ENCODE peak calls at places on chromosomes 2 and 18, in seven cellular contexts. One of them, this sample, is unnamed.

GRCh38 chr2:60819155-60819862 is 62.1 kb upstream of the REL start:
- DNase-seq in HepG2: no peak
- DNase-seq in suprapubic skin: no peak
- DNase-seq in sigmoid colon: no peak
- DNase-seq in spleen: peak; percentile 89
- DNase-seq in prostate gland: no peak
- DNase-seq in HCT116: no peak
- DNase-seq in this sample: no peak

GRCh38 chr2:107595749-107596148 is 230.9 kb upstream of the RGPD4 start:
- DNase-seq in spleen: no peak
- DNase-seq in sigmoid colon: no peak
- DNase-seq in suprapubic skin: no peak
- DNase-seq in HepG2: no peak
- DNase-seq in prostate gland: no peak
- DNase-seq in HCT116: no peak
- DNase-seq in this sample: no peak

GRCh38 chr2:228556707-228557106 is 375.2 kb upstream of the SPHKAP start:
- DNase-seq in HCT116: no peak
- DNase-seq in spleen: no peak
- DNase-seq in prostate gland: no peak
- DNase-seq in suprapubic skin: no peak
- DNase-seq in sigmoid colon: no peak
- DNase-seq in HepG2: no peak
- DNase-seq in this sample: no peak

GRCh38 chr18:63553117-63553516 is 10.9 kb downstream of the SERPINB12 start:
- DNase-seq in sigmoid colon: no peak
- DNase-seq in spleen: no peak
- DNase-seq in suprapubic skin: no peak
- DNase-seq in prostate gland: peak; percentile 44
- DNase-seq in HCT116: peak; percentile 15
- DNase-seq in HepG2: no peak
- DNase-seq in this sample: no peak

GRCh38 chr2:134216152-134216829 is 37.6 kb upstream of the MGAT5 start:
- DNase-seq in suprapubic skin: no peak
- DNase-seq in prostate gland: no peak
- DNase-seq in sigmoid colon: no peak
- DNase-seq in HepG2: no peak
- DNase-seq in HCT116: no peak
- DNase-seq in spleen: no peak
- DNase-seq in this sample: no peak

GRCh38 chr2:112658301-112658700 is 12.6 kb downstream of the SLC20A1 start:
- DNase-seq in suprapubic skin: no peak
- DNase-seq in HepG2: no peak
- DNase-seq in HCT116: no peak
- DNase-seq in prostate gland: no peak
- DNase-seq in spleen: no peak
- DNase-seq in sigmoid colon: no peak
- DNase-seq in this sample: no peak

GRCh38 chr2:99701503-99701902 is 211.7 kb upstream of the REV1 start:
- DNase-seq in spleen: no peak
- DNase-seq in suprapubic skin: no peak
- DNase-seq in HCT116: no peak
- DNase-seq in sigmoid colon: no peak
- DNase-seq in HepG2: no peak
- DNase-seq in prostate gland: no peak
- DNase-seq in this sample: no peak

GRCh38 chr2:144523606-144524131 is 3.8 kb upstream of the ZEB2 start:
- DNase-seq in sigmoid colon: no peak
- DNase-seq in suprapubic skin: no peak
- DNase-seq in HCT116: no peak
- DNase-seq in spleen: no peak
- DNase-seq in prostate gland: no peak
- DNase-seq in HepG2: no peak
- DNase-seq in this sample: no peak

GRCh38 chr2:111072220-111072871 is 48.4 kb upstream of the BCL2L11 start:
- DNase-seq in prostate gland: no peak
- DNase-seq in spleen: no peak
- DNase-seq in HepG2: no peak
- DNase-seq in HCT116: no peak
- DNase-seq in suprapubic skin: no peak
- DNase-seq in sigmoid colon: no peak
- DNase-seq in this sample: no peak

GRCh38 chr2:20410556-20411277 is 36.2 kb upstream of the RHOB start:
- DNase-seq in spleen: no peak
- DNase-seq in suprapubic skin: peak; percentile 52
- DNase-seq in HepG2: no peak
- DNase-seq in prostate gland: no peak
- DNase-seq in sigmoid colon: peak; percentile 44
- DNase-seq in HCT116: no peak
- DNase-seq in this sample: no peak
- H3K9me3 ChIP-seq in spleen: peaks cover 32% of the 10 kb centered on the region
- H3K9me3 ChIP-seq in suprapubic skin: no peaks in the 10 kb centered on the region
- H3K9me3 ChIP-seq in HepG2: peaks cover 26% of the 10 kb centered on the region
- H3K9me3 ChIP-seq in prostate gland: no peaks in the 10 kb centered on the region
- H3K9me3 ChIP-seq in sigmoid colon: peaks cover 9% of the 10 kb centered on the region
- H3K9me3 ChIP-seq in HCT116: peaks cover 11% of the 10 kb centered on the region
- H3K9me3 ChIP-seq in this sample: peaks cover 28% of the 10 kb centered on the region

GRCh38 chr2:31335921-31336570 is 78.5 kb downstream of the XDH start:
- DNase-seq in HCT116: no peak
- DNase-seq in sigmoid colon: no peak
- DNase-seq in prostate gland: no peak
- DNase-seq in suprapubic skin: no peak
- DNase-seq in HepG2: no peak
- DNase-seq in spleen: no peak
- DNase-seq in this sample: no peak
- TF ChIP-seq POLR2AphosphoS5 in HCT116: no peak
- TF ChIP-seq POLR2AphosphoS5 in sigmoid colon: no peak
- TF ChIP-seq POLR2AphosphoS5 in prostate gland: no peak
- TF ChIP-seq POLR2AphosphoS5 in suprapubic skin: no peak
- TF ChIP-seq POLR2AphosphoS5 in HepG2: no peak
- TF ChIP-seq POLR2AphosphoS5 in spleen: no peak
- TF ChIP-seq POLR2AphosphoS5 in this sample: no peak

GRCh38 chr2:89780318-89780717 is 1088.8 kb downstream of the RPIA start:
- DNase-seq in suprapubic skin: no peak
- DNase-seq in prostate gland: no peak
- DNase-seq in spleen: no peak
- DNase-seq in HepG2: no peak
- DNase-seq in HCT116: no peak
- DNase-seq in sigmoid colon: no peak
- DNase-seq in this sample: no peak
- H3K9me3 ChIP-seq in suprapubic skin: peaks cover 69% of the 10 kb centered on the region
- H3K9me3 ChIP-seq in prostate gland: no peaks in the 10 kb centered on the region
- H3K9me3 ChIP-seq in spleen: peaks cover 100% of the 10 kb centered on the region
- H3K9me3 ChIP-seq in HepG2: peaks cover 100% of the 10 kb centered on the region
- H3K9me3 ChIP-seq in HCT116: peaks cover 85% of the 10 kb centered on the region
- H3K9me3 ChIP-seq in sigmoid colon: peaks cover 28% of the 10 kb centered on the region
- H3K9me3 ChIP-seq in this sample: peaks cover 97% of the 10 kb centered on the region

DNA sequence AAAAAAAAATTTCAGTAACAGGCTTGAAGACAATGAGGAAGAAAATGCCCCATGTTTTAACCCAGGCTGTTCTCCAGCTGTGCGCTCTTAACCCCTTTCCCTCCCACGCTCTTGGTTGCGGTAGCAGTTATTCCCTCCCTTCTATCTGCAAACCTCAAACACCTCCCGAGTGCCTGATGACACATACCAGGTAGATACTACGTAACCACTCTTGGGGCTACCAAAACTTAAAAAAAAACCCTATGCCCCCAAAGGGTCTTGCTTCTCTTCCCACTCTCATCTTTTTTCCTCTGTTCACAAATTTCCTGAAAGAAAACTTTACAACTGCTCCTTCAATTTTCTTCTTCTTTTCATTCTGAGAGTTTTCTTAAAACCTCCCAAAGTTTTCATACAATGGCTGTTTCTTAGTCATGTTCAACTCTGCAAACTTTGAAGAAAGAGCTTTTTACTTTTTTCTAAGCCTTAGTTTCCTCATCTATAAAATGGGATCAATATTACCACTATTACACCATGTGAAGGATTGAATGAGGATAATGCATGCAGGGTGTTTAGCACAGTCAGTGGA is 4.9 kb upstream of the DRC1 start:
- DNase-seq in sigmoid colon: no peak
- DNase-seq in spleen: no peak
- DNase-seq in suprapubic skin: no peak
- DNase-seq in HCT116: no peak
- DNase-seq in prostate gland: no peak
- DNase-seq in HepG2: no peak
- DNase-seq in this sample: no peak
- TF ChIP-seq POLR2AphosphoS5 in sigmoid colon: no peak
- TF ChIP-seq POLR2AphosphoS5 in spleen: no peak
- TF ChIP-seq POLR2AphosphoS5 in suprapubic skin: no peak
- TF ChIP-seq POLR2AphosphoS5 in HCT116: no peak
- TF ChIP-seq POLR2AphosphoS5 in prostate gland: no peak
- TF ChIP-seq POLR2AphosphoS5 in HepG2: no peak
- TF ChIP-seq POLR2AphosphoS5 in this sample: no peak

GRCh38 chr2:27581417-27582128 is 1.3 kb upstream of the ZNF512 start:
- DNase-seq in sigmoid colon: no peak
- DNase-seq in prostate gland: no peak
- DNase-seq in suprapubic skin: no peak
- DNase-seq in spleen: no peak
- DNase-seq in HCT116: no peak
- DNase-seq in HepG2: no peak
- DNase-seq in this sample: no peak

GRCh38 chr2:27583390-27583915 is 611 bp downstream of the ZNF512 start:
- DNase-seq in HCT116: no peak
- DNase-seq in prostate gland: no peak
- DNase-seq in suprapubic skin: no peak
- DNase-seq in sigmoid colon: no peak
- DNase-seq in HepG2: no peak
- DNase-seq in spleen: no peak
- DNase-seq in this sample: no peak

GRCh38 chr2:27584597-27584996 is 1.8 kb downstream of the ZNF512 start:
- DNase-seq in HCT116: no peak
- DNase-seq in suprapubic skin: no peak
- DNase-seq in HepG2: no peak
- DNase-seq in sigmoid colon: no peak
- DNase-seq in prostate gland: no peak
- DNase-seq in spleen: no peak
- DNase-seq in this sample: no peak

GRCh38 chr2:27582129-27582694 is 630 bp upstream of the ZNF512 start:
- DNase-seq in sigmoid colon: peak; percentile 64
- DNase-seq in suprapubic skin: peak; percentile 57
- DNase-seq in HepG2: no peak
- DNase-seq in HCT116: no peak
- DNase-seq in spleen: peak; percentile 74
- DNase-seq in prostate gland: no peak
- DNase-seq in this sample: no peak

GRCh38 chr2:27582695-27583389 is at the start of gene ZNF512:
- DNase-seq in HepG2: peak; percentile 96
- DNase-seq in sigmoid colon: peak; percentile 98
- DNase-seq in suprapubic skin: peak; percentile 96
- DNase-seq in HCT116: peak; percentile 89
- DNase-seq in prostate gland: peak; percentile 64
- DNase-seq in spleen: peak; percentile 97
- DNase-seq in this sample: peak; percentile 85
- H3K9me3 ChIP-seq in HepG2: no peaks in the 10 kb centered on the region
- H3K9me3 ChIP-seq in sigmoid colon: peaks cover 13% of the 10 kb centered on the region
- H3K9me3 ChIP-seq in suprapubic skin: peaks cover 8% of the 10 kb centered on the region
- H3K9me3 ChIP-seq in HCT116: no peaks in the 10 kb centered on the region
- H3K9me3 ChIP-seq in prostate gland: no peaks in the 10 kb centered on the region
- H3K9me3 ChIP-seq in spleen: peaks cover 30% of the 10 kb centered on the region
- H3K9me3 ChIP-seq in this sample: peaks cover 16% of the 10 kb centered on the region

GRCh38 chr18:75228967-75229366 is 18.4 kb downstream of the TSHZ1 start:
- DNase-seq in HepG2: no peak
- DNase-seq in HCT116: no peak
- DNase-seq in sigmoid colon: no peak
- DNase-seq in prostate gland: no peak
- DNase-seq in spleen: no peak
- DNase-seq in suprapubic skin: no peak
- DNase-seq in this sample: no peak

GRCh38 chr18:75229437-75229836 is 18.8 kb downstream of the TSHZ1 start:
- DNase-seq in sigmoid colon: no peak
- DNase-seq in HCT116: no peak
- DNase-seq in prostate gland: no peak
- DNase-seq in HepG2: no peak
- DNase-seq in suprapubic skin: no peak
- DNase-seq in spleen: peak; percentile 71
- DNase-seq in this sample: no peak

GRCh38 chr18:75227535-75227934 is 16.9 kb downstream of the TSHZ1 start:
- DNase-seq in sigmoid colon: no peak
- DNase-seq in HCT116: no peak
- DNase-seq in spleen: no peak
- DNase-seq in HepG2: no peak
- DNase-seq in suprapubic skin: no peak
- DNase-seq in prostate gland: no peak
- DNase-seq in this sample: no peak

GRCh38 chr18:75231053-75231406 is 20.4 kb downstream of the TSHZ1 start:
- DNase-seq in prostate gland: no peak
- DNase-seq in spleen: no peak
- DNase-seq in sigmoid colon: no peak
- DNase-seq in HCT116: no peak
- DNase-seq in suprapubic skin: no peak
- DNase-seq in HepG2: no peak
- DNase-seq in this sample: no peak

GRCh38 chr18:75230210-75231052 is 19.8 kb downstream of the TSHZ1 start:
- DNase-seq in suprapubic skin: no peak
- DNase-seq in HepG2: no peak
- DNase-seq in HCT116: no peak
- DNase-seq in spleen: no peak
- DNase-seq in sigmoid colon: no peak
- DNase-seq in prostate gland: no peak
- DNase-seq in this sample: no peak
- TF ChIP-seq POLR2AphosphoS5 in suprapubic skin: no peak
- TF ChIP-seq POLR2AphosphoS5 in HepG2: no peak
- TF ChIP-seq POLR2AphosphoS5 in HCT116: no peak
- TF ChIP-seq POLR2AphosphoS5 in spleen: no peak
- TF ChIP-seq POLR2AphosphoS5 in sigmoid colon: no peak
- TF ChIP-seq POLR2AphosphoS5 in prostate gland: no peak
- TF ChIP-seq POLR2AphosphoS5 in this sample: no peak

GRCh38 chr2:239598011-239598731 is 197.4 kb upstream of the HDAC4 start:
- DNase-seq in suprapubic skin: peak; percentile 45
- DNase-seq in prostate gland: no peak
- DNase-seq in sigmoid colon: peak; percentile 61
- DNase-seq in HCT116: no peak
- DNase-seq in spleen: peak; percentile 40
- DNase-seq in HepG2: no peak
- DNase-seq in this sample: peak; percentile 39
- H3K9me3 ChIP-seq in suprapubic skin: no peaks in the 10 kb centered on the region
- H3K9me3 ChIP-seq in prostate gland: no peaks in the 10 kb centered on the region
- H3K9me3 ChIP-seq in sigmoid colon: no peaks in the 10 kb centered on the region
- H3K9me3 ChIP-seq in HCT116: no peaks in the 10 kb centered on the region
- H3K9me3 ChIP-seq in spleen: no peaks in the 10 kb centered on the region
- H3K9me3 ChIP-seq in HepG2: peaks cover 5% of the 10 kb centered on the region
- H3K9me3 ChIP-seq in this sample: no peaks in the 10 kb centered on the region

This sample was measured in breast epithelium.